ENCODE peak calls at places on chromosome 10, in five cellular contexts. G, C, D, K and E are unnamed samples.

GRCh38 chr10:28668363-28669226 is 8.7 kb upstream of the BAMBI start:
- DNase-seq in G (no peak), C (peak; percentile 55), D (peak; percentile 87), K (no peak), E (peak; percentile 77)

GRCh38 chr10:43217563-43218205 is 49.2 kb downstream of the RASGEF1A start:
- DNase-seq in G (no peak), C (no peak), D (no peak), K (no peak), E (no peak)

GRCh38 chr10:59878915-59879314 is 27.4 kb downstream of the CCDC6 start:
- DNase-seq in G (no peak), C (no peak), D (no peak), K (no peak), E (no peak)

GRCh38 chr10:79106651-79107050 is 37.9 kb downstream of the ZMIZ1 start:
- DNase-seq in G (no peak), C (no peak), D (no peak), K (no peak), E (no peak)

GRCh38 chr10:69716711-69717560 is 84.8 kb upstream of the COL13A1 start:
- DNase-seq in G (peak; percentile 74), C (peak; percentile 66), D (peak; percentile 92), K (no peak), E (peak; percentile 91)

GRCh38 chr10:102504179-102504975 is 605 bp downstream of the SUFU start:
- DNase-seq in G (no peak), C (peak; percentile 29), D (peak; percentile 88), K (no peak), E (peak; percentile 85)

GRCh38 chr10:99958287-99958686 is 51.5 kb downstream of the DNMBP start:
- DNase-seq in G (no peak), C (no peak), D (no peak), K (no peak), E (no peak)

GRCh38 chr10:31215052-31215451 is 104.0 kb upstream of the ZEB1 start:
- DNase-seq in G (no peak), C (no peak), D (no peak), K (no peak), E (no peak)

GRCh38 chr10:11672836-11673235 is 61.4 kb upstream of the USP6NL start:
- DNase-seq in G (no peak), C (no peak), D (no peak), K (no peak), E (no peak)

GRCh38 chr10:11673346-11674330 is 62.2 kb upstream of the USP6NL start:
- DNase-seq in G (no peak), C (no peak), D (no peak), K (no peak), E (no peak)

GRCh38 chr10:11670311-11670825 is 58.9 kb upstream of the USP6NL start:
- DNase-seq in G (no peak), C (no peak), D (no peak), K (no peak), E (no peak)

GRCh38 chr10:11667756-11668155 is 56.3 kb upstream of the USP6NL start:
- DNase-seq in G (peak; percentile 16), C (no peak), D (no peak), K (no peak), E (no peak)

GRCh38 chr10:11668847-11669610 is 57.6 kb upstream of the USP6NL start:
- DNase-seq in G (peak; percentile 52), C (no peak), D (no peak), K (no peak), E (no peak)
- H3K4me1 ChIP-seq in G (peaks cover 7% of the 10 kb centered on the region), C (no peaks in the 10 kb centered on the region), D (no peaks in the 10 kb centered on the region), K (no peaks in the 10 kb centered on the region), E (no peaks in the 10 kb centered on the region)

GRCh38 chr10:128432423-128432822 is 306.2 kb upstream of the MKI67 start:
- DNase-seq in G (no peak), C (no peak), D (no peak), K (no peak), E (no peak)
- TF ChIP-seq CTCF in G (no peak), C (no peak), D (no peak), K (no peak), E (no peak)

GRCh38 chr10:61754553-61755540 is 92.1 kb downstream of the CABCOCO1 start:
- DNase-seq in G (no peak), C (no peak), D (no peak), K (no peak), E (no peak)

GRCh38 chr10:61759751-61760150 is 97.0 kb downstream of the CABCOCO1 start:
- DNase-seq in G (no peak), C (no peak), D (no peak), K (no peak), E (no peak)

GRCh38 chr10:61758440-61758839 is 95.7 kb downstream of the CABCOCO1 start:
- DNase-seq in G (no peak), C (no peak), D (no peak), K (no peak), E (no peak)

GRCh38 chr10:61757001-61757400 is 94.3 kb downstream of the CABCOCO1 start:
- DNase-seq in G (no peak), C (no peak), D (no peak), K (no peak), E (no peak)

DNA sequence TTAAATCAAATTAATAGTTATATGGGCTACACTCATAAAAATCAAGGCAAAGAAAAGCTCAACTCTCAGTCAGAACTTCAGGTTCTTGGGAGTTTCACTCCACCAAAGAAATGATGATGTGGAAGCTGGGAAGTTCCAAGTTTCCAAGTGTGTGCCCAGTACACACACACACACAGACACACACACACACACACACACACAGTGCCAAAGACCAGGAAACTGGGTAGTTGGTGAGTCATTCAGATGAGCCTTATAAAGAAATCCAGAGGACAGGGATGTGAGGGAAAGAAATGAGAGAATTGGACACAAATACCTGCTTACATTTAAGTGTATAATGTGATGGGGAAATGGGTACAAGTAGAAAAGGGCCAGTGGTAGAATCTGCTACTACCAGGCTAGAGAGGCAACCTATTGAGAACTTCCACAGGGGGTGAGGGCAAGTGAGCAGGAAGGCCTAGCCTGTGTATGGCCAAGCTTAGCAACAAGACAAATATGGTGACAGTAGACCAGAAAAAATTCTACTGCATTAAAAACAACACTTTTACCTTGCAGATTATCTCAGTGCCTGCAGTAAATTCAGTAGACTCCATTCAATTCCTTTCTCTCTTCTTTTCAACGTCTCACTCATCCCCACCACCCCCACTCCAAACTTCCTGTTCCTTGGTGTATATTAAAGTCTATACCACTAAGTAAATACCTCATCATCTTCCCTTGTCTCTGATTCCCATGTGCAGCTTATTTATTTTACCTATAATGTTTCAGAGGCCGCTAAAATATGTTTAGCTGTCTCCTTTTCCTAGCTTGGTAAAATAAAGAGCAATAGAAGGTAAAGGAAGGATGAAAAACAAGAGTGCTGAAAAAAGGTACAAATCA is 95.0 kb downstream of the CABCOCO1 start:
- DNase-seq in G (no peak), C (peak; percentile 64), D (no peak), K (no peak), E (no peak)
- H3K4me1 ChIP-seq in G (peaks cover 59% of the 10 kb centered on the region), C (peaks cover 7% of the 10 kb centered on the region), D (peaks cover 1% of the 10 kb centered on the region), K (no peaks in the 10 kb centered on the region), E (peaks cover 39% of the 10 kb centered on the region)

GRCh38 chr10:17228081-17229015 is at the start of gene VIM:
- DNase-seq in G (peak; percentile 97), C (peak; percentile 81), D (peak; percentile 93), K (peak; percentile 46), E (peak; percentile 92)
- TF ChIP-seq CTCF in G (no peak), C (no peak), D (no peak), K (no peak), E (no peak)

DNA sequence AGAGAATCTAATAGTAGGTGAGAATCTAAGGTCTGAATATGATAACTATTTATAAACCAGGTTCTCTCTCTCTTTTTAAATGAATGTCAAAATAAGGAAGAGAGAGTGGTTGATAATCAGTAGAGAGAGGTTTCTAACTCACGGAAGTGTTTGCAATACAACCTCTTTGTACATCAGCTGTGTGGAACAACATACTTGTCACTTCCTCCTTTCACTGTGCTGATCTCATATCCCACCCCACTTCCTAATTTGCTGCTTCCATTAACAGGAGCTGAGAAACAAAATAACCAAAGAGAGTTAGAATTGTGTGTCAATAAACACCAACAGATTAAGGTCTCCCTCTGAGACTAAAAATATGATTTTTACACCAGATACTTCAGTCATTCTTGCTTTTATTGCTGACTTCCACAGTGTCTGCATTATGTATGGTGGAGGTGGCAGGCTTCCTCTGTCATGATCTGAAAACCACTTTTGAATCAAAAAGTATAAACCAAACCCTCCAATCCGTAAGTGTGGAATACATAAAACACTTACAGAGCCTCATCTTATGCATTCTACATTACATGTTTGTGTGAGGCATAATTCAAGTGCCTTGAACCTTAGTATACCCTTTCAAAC is 25.0 kb downstream of the CACUL1 start:
- DNase-seq in G (no peak), C (no peak), D (no peak), K (no peak), E (no peak)
- H3K4me1 ChIP-seq in G (peaks cover 59% of the 10 kb centered on the region), C (peaks cover 35% of the 10 kb centered on the region), D (peaks cover 28% of the 10 kb centered on the region), K (peaks cover 9% of the 10 kb centered on the region), E (peaks cover 25% of the 10 kb centered on the region)